ENCODE peak calls at places on chromosomes 2 and 18, in eight cellular contexts. N, E, T, R, S, M, Z and X are unnamed samples.
A peak's percentile ranks its signal among the peaks of the same experiment; 100 is the strongest.

GRCh38 chr18:48453330-48454063 is 44.3 kb upstream of the ZBTB7C start:
- DNase-seq in N (no peak), E (no peak), T (peak; percentile 50), R (no peak), S (no peak), M (no peak), Z (no peak), X (no peak)

GRCh38 chr18:79554945-79555645 is 124.5 kb upstream of the CTDP1 start:
- DNase-seq in N (no peak), E (no peak), T (no peak), R (no peak), S (no peak), M (no peak), Z (no peak), X (peak; percentile 66)

GRCh38 chr2:15141211-15141610 is 419.9 kb downstream of the NBAS start:
- DNase-seq in N (no peak), E (no peak), T (no peak), R (no peak), S (no peak), M (no peak), Z (no peak), X (no peak)

GRCh38 chr2:168343586-168343985 is 96.2 kb upstream of the STK39 start:
- DNase-seq in N (no peak), E (peak; percentile 18), T (no peak), R (no peak), S (no peak), M (no peak), Z (no peak), X (no peak)

GRCh38 chr2:140356697-140357096 is 1576.5 kb upstream of the NXPH2 start:
- DNase-seq in N (no peak), E (no peak), T (no peak), R (no peak), S (no peak), M (no peak), Z (no peak), X (no peak)

GRCh38 chr18:13310286-13310685 is 91.7 kb downstream of the LDLRAD4 start:
- DNase-seq in N (no peak), E (no peak), T (no peak), R (no peak), S (no peak), M (no peak), Z (no peak), X (no peak)

GRCh38 chr2:85413592-85414421 is 3.6 kb upstream of the CAPG start:
- DNase-seq in N (peak; percentile 47), E (peak; percentile 54), T (peak; percentile 55), R (no peak), S (no peak), M (no peak), Z (no peak), X (peak; percentile 89)

GRCh38 chr2:126669772-126670171 is 13.8 kb downstream of the GYPC start:
- DNase-seq in N (no peak), E (peak; percentile 75), T (no peak), R (no peak), S (no peak), M (no peak), Z (no peak), X (no peak)

GRCh38 chr2:70939847-70940580 is 4.3 kb downstream of the ATP6V1B1 start:
- DNase-seq in N (no peak), E (no peak), T (no peak), R (no peak), S (peak; percentile 30), M (no peak), Z (no peak), X (peak; percentile 47)

GRCh38 chr2:100252811-100253698 is 69.2 kb downstream of the LONRF2 start:
- DNase-seq in N (no peak), E (no peak), T (peak; percentile 60), R (no peak), S (no peak), M (no peak), Z (no peak), X (no peak)

GRCh38 chr18:48032876-48033769 is 102.7 kb upstream of the SMAD2 start:
- DNase-seq in N (no peak), E (peak; percentile 54), T (no peak), R (no peak), S (peak; percentile 20), M (no peak), Z (no peak), X (peak; percentile 55)

GRCh38 chr2:232981356-232981755 is 31.7 kb downstream of the NGEF start:
- DNase-seq in N (no peak), E (no peak), T (no peak), R (no peak), S (no peak), M (no peak), Z (no peak), X (peak; percentile 21)

GRCh38 chr2:26558271-26559043 is 80.5 kb upstream of the OTOF start:
- DNase-seq in N (no peak), E (peak; percentile 38), T (peak; percentile 15), R (no peak), S (peak; percentile 62), M (no peak), Z (no peak), X (peak; percentile 35)

GRCh38 chr2:96315400-96316071 is 9.6 kb upstream of the ITPRIPL1 start:
- DNase-seq in N (no peak), E (peak; percentile 66), T (no peak), R (no peak), S (no peak), M (no peak), Z (no peak), X (no peak)

GRCh38 chr2:161237397-161238263 is 70.6 kb upstream of the PSMD14 start:
- DNase-seq in N (peak; percentile 31), E (peak; percentile 58), T (peak; percentile 44), R (peak; percentile 64), S (peak; percentile 88), M (no peak), Z (no peak), X (peak; percentile 53)

GRCh38 chr2:241576293-241576654 is 17.7 kb downstream of the BOK start:
- DNase-seq in N (no peak), E (no peak), T (no peak), R (peak; percentile 35), S (peak; percentile 53), M (no peak), Z (no peak), X (peak; percentile 12)

GRCh38 chr2:14418110-14418509 is 214.4 kb upstream of the LRATD1 start:
- DNase-seq in N (no peak), E (no peak), T (no peak), R (no peak), S (no peak), M (no peak), Z (no peak), X (no peak)

GRCh38 chr2:204530464-204530805 is 14.8 kb upstream of the PARD3B start:
- DNase-seq in N (no peak), E (no peak), T (no peak), R (no peak), S (no peak), M (no peak), Z (no peak), X (no peak)

GRCh38 chr2:126838718-126838985 is 60.0 kb upstream of the TEX51 start:
- DNase-seq in N (no peak), E (no peak), T (no peak), R (no peak), S (peak; percentile 3), M (no peak), Z (no peak), X (no peak)

GRCh38 chr2:232260075-232260474 is 118.5 kb upstream of the ALPP start:
- DNase-seq in N (no peak), E (peak; percentile 96), T (no peak), R (no peak), S (peak; percentile 15), M (no peak), Z (no peak), X (no peak)

GRCh38 chr2:219243291-219243761 is 1.9 kb downstream of the GLB1L start:
- DNase-seq in N (no peak), E (peak; percentile 70), T (peak; percentile 61), R (peak; percentile 79), S (peak; percentile 81), M (no peak), Z (no peak), X (no peak)

DNA sequence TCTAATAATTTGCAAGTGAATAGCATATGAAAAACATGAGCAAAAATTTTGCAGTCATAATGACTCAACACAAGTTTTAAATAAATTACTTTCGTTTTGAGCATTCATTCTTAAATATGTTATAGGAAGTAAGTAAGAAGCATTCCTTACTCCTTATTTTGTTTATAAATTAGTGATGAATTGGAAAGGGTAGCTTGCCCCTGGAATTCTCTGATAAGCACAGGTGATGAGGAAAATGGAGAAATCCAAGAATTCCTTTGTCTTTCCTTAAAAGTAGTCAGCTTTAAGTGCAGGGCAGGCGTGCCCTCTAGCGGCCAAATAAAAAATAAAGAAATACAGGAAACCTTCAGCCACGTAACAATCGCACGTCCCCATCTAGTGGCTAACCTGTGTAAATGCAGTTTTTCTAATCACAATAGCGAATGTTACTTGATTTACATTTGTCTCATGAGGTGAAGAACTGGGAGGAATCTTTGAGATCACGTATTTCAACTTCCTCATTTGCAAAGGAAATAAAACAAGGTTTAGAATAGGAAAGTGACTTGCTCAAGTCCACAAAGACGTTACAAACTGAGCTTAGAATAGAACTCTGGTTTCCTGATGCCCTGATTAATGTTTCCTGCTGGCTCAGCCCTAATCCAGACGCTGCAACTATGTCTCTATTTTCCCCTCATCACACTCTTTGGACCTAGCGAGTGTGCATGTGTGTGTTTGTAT is 47.2 kb upstream of the ZNG1B start:
- DNase-seq in N (peak; percentile 57), E (peak; percentile 83), T (no peak), R (no peak), S (no peak), M (peak; percentile 14), Z (peak; percentile 70), X (no peak)
- H3K4me3 ChIP-seq in N (no peak overlapping the region), E (no peak overlapping the region), T (peak overlapping the region; percentile 11), R (peak overlapping the region; percentile 35), S (no peak overlapping the region), M (no peak overlapping the region), Z (no peak overlapping the region), X (no peak overlapping the region)

GRCh38 chr2:196176142-196176738 is 4.9 kb upstream of the STK17B start:
- DNase-seq in N (no peak), E (no peak), T (no peak), R (no peak), S (no peak), M (no peak), Z (no peak), X (no peak)
- H3K4me1 ChIP-seq in N (no peaks in the 10 kb centered on the region), E (no peaks in the 10 kb centered on the region), T (no peaks in the 10 kb centered on the region), R (peaks cover 9% of the 10 kb centered on the region), S (peaks cover 5% of the 10 kb centered on the region), M (no peaks in the 10 kb centered on the region), Z (no peaks in the 10 kb centered on the region), X (no peaks in the 10 kb centered on the region)

GRCh38 chr2:24918326-24919099 is 1.5 kb downstream of the ADCY3 start:
- DNase-seq in N (no peak), E (no peak), T (no peak), R (no peak), S (no peak), M (no peak), Z (no peak), X (peak; percentile 73)
- H3K27ac ChIP-seq in N (no peak overlapping the region), E (no peak overlapping the region), T (no peak overlapping the region), R (peak overlapping the region; percentile 65), S (peak overlapping the region; percentile 70), M (peak overlapping the region; percentile 85), Z (no peak overlapping the region), X (no peak overlapping the region)

DNA sequence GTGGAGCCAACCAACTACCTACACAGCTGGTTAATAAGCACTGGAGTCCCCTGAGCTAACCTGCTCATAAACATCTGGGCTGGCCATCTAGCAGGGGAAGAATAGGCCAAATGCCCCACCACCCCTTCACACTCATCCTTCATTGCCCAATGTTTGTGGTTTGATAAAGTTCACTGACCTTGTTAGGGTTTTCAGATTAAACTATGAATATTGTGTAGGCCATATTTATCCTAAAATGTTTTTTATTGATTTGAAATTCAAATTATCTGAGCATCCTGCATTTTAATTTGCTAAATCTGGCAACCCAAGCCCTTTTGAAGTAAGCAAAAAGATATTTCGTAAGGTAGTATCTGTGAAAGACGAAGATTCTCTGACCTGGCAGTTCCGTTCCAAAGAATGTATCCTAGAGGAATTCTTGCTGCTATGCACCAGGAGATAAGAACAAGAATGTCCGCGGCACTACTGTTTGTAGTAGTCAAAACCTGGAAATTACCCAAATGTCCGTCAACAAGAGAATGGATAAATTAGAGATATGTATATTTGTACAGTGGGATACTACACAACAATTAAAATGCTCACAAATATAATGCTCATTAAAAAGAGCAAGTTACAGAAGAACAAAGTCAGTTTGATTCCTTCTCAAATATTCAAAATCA is 5.8 kb upstream of the TLK1 start:
- DNase-seq in N (no peak), E (peak; percentile 60), T (no peak), R (no peak), S (no peak), M (no peak), Z (no peak), X (no peak)
- H3K4me3 ChIP-seq in N (no peak overlapping the region), E (no peak overlapping the region), T (peak overlapping the region; percentile 6), R (no peak overlapping the region), S (no peak overlapping the region), M (no peak overlapping the region), Z (no peak overlapping the region), X (no peak overlapping the region)